ENCODE peak calls at places on chromosome 11, in four cellular contexts. K, P, V and J are unnamed samples.

GRCh38 chr11:15275141-15275540 is 160.4 kb downstream of the INSC start:
- DNase-seq in K (no peak), P (no peak), V (no peak), J (no peak)

GRCh38 chr11:32829680-32830412 is at the start of gene PRRG4:
- DNase-seq in K (no peak), P (peak; percentile 16), V (no peak), J (no peak)

GRCh38 chr11:128463386-128463829 is 124.0 kb downstream of the ETS1 start:
- DNase-seq in K (no peak), P (peak; percentile 99), V (no peak), J (peak; percentile 49)

GRCh38 chr11:109983358-109983757 is 109.8 kb upstream of the ZC3H12C start:
- DNase-seq in K (no peak), P (no peak), V (no peak), J (no peak)

GRCh38 chr11:79113099-79113498 is 327.7 kb downstream of the TENM4 start:
- DNase-seq in K (no peak), P (no peak), V (no peak), J (no peak)

GRCh38 chr11:31810779-31811647 is at the start of gene PAX6:
- DNase-seq in K (peak; percentile 87), P (peak; percentile 19), V (peak; percentile 4), J (peak; percentile 66)

GRCh38 chr11:16891964-16892363 is 122.2 kb downstream of the PLEKHA7 start:
- DNase-seq in K (no peak), P (peak; percentile 70), V (no peak), J (no peak)

GRCh38 chr11:69325446-69325845 is 31.5 kb downstream of the MYEOV start:
- DNase-seq in K (no peak), P (no peak), V (no peak), J (no peak)

GRCh38 chr11:75762885-75763284 is 5.7 kb upstream of the DGAT2 start:
- DNase-seq in K (no peak), P (peak; percentile 54), V (no peak), J (no peak)

GRCh38 chr11:2480874-2481220 is 36.0 kb downstream of the KCNQ1 start:
- DNase-seq in K (no peak), P (no peak), V (no peak), J (no peak)
- H3K9me1 ChIP-seq in K (no peaks in the 10 kb centered on the region), P (no peaks in the 10 kb centered on the region), V (no peaks in the 10 kb centered on the region), J (no peaks in the 10 kb centered on the region)

DNA sequence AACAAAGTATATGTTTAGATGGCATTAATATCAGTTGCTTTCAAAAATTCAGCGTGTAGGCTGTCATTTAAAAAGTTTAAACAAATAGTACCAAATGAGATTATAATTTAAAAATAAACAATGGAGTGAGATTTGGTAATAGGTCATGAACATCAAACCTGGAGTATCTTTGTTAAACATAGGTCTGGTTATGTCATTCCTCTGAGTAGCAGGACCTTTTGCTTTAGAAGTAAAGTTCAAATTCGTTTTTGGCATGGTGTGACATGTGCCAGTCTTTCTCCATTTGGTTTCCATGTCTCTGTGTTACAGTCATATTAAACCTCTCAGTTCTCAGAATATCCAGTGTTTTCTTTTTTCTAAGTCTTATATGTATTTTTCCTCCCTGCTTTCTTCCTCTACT is 242.4 kb downstream of the TMEM135 start:
- DNase-seq in K (no peak), P (no peak), V (no peak), J (no peak)
- H3K9me1 ChIP-seq in K (no peaks in the 10 kb centered on the region), P (no peaks in the 10 kb centered on the region), V (no peaks in the 10 kb centered on the region), J (no peaks in the 10 kb centered on the region)

DNA sequence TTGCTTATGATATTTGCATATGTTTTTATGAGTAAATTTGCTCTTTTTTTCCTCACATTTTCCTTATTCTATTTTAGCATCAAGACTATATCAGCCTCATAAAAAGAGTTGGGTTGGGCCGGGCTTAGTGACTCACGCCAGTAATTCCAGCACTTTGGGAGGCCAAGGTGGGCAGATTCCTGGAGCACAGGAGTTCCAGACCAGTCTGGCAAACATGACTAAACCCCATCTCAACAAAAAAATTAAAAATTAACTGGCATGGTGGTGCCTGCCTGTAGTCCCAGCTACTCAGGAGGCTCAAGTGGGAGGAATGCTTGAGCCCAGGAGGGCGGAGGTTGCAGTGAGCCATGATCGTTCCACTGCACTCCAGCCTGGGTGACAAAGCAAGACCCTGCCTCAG is 148.8 kb upstream of the ANO5 start:
- DNase-seq in K (no peak), P (no peak), V (no peak), J (no peak)
- H3K9me1 ChIP-seq in K (no peaks in the 10 kb centered on the region), P (no peaks in the 10 kb centered on the region), V (no peaks in the 10 kb centered on the region), J (no peaks in the 10 kb centered on the region)

DNA sequence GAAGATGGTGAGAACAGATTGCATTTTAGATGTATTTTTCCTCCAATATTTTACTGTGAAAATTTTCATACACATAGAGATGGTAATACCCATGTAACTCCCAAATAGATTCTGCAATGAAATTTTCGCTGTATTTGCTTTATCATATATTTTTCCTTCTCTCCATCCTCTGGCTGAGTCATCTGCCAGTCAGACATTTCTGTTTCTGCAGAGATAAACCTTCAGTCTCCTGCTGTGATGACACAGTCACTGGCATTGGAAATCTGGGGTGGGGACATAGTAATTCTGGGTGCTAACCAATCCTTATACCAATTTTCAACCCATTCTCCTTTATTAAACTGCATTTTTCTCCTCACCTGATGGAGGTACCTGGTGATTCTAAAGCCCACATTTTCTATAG is 33.7 kb downstream of the SVIP start:
- DNase-seq in K (peak; percentile 75), P (peak; percentile 38), V (no peak), J (peak; percentile 17)
- H3K9me1 ChIP-seq in K (no peaks in the 10 kb centered on the region), P (no peaks in the 10 kb centered on the region), V (no peaks in the 10 kb centered on the region), J (no peaks in the 10 kb centered on the region)

DNA sequence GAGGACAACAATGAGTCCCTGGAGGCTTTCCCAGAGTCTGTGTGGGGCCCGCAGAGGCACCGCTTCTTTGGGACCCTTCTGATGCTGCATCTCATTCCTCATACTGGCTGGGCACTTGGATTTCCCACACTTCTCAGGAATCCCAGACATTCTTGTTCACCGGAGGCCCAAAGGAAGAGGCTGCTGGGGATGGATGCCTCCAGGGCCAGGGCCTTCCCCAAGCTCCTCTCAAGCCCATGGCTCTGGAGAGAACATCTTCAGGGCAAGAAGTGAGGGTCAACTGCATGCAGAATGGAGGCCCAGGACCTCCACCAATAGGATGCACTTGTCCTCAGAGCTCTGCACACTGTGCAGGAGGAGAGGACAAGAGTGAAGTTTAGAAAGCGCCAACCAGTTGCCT is 34.6 kb downstream of the DKK3 start:
- DNase-seq in K (no peak), P (peak; percentile 16), V (no peak), J (no peak)
- H3K9me1 ChIP-seq in K (no peaks in the 10 kb centered on the region), P (peaks cover 52% of the 10 kb centered on the region), V (no peaks in the 10 kb centered on the region), J (no peaks in the 10 kb centered on the region)

GRCh38 chr11:131850507-131850906 is 480.1 kb downstream of the NTM start:
- DNase-seq in K (no peak), P (no peak), V (no peak), J (no peak)
- H3K9me1 ChIP-seq in K (no peaks in the 10 kb centered on the region), P (no peaks in the 10 kb centered on the region), V (no peaks in the 10 kb centered on the region), J (no peaks in the 10 kb centered on the region)

GRCh38 chr11:117663826-117664225 is 133.2 kb downstream of the DSCAML1 start:
- DNase-seq in K (no peak), P (no peak), V (no peak), J (no peak)

GRCh38 chr11:117662255-117662654 is 134.8 kb downstream of the DSCAML1 start:
- DNase-seq in K (no peak), P (no peak), V (no peak), J (no peak)

GRCh38 chr11:117664897-117665296 is 132.1 kb downstream of the DSCAML1 start:
- DNase-seq in K (no peak), P (no peak), V (no peak), J (no peak)

GRCh38 chr11:117663389-117663788 is 133.6 kb downstream of the DSCAML1 start:
- DNase-seq in K (no peak), P (no peak), V (no peak), J (no peak)

DNA sequence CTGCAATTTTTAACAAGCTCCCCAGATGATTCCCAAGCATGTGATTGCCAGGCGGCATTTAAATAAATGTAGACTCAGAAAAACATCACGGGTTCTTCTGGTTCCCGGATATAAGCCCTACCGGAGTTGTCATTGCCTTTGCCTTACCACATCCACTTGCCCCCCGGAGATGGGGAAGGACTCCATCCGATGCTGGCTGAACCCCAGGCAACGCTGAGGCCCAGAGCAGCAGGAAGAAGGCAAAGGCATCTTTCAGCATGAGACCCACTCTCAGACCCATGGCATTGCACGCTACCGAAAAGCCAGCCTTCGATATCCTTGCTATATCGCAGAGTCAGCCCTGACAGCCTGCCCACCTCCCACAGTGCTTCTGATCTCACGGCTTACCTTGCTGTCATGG is 134.1 kb downstream of the DSCAML1 start:
- DNase-seq in K (no peak), P (no peak), V (no peak), J (no peak)
- H3K9me1 ChIP-seq in K (no peaks in the 10 kb centered on the region), P (no peaks in the 10 kb centered on the region), V (no peaks in the 10 kb centered on the region), J (no peaks in the 10 kb centered on the region)